ENCODE peak calls at places on chromosomes 11 and 22, in seven cellular contexts. Q is A549, S is cardiac muscle cell, P is H1, G is mesendoderm, C is keratinocyte, X is astrocyte of the spinal cord. W is an unnamed sample.

GRCh38 chr11:72321381-72321996 is 77.5 kb upstream of the PHOX2A start:
- DNase-seq in P (no peak), C (peak), X (peak), Q (peak), S (peak), G (peak), W (no peak)

GRCh38 chr11:20016526-20016925 is 143.7 kb downstream of the DBX1 start:
- DNase-seq in S (no peak), C (no peak), G (no peak), Q (no peak), P (no peak), X (no peak), W (no peak)

GRCh38 chr11:74639533-74639932 is 47.2 kb downstream of the POLD3 start:
- DNase-seq in C (no peak), Q (no peak), P (no peak), G (no peak), S (peak), X (no peak), W (peak)

GRCh38 chr11:117438371-117439000 is 110.8 kb downstream of the CEP164 start:
- DNase-seq in G (no peak), Q (no peak), P (no peak), C (no peak), X (no peak), S (peak), W (peak)

GRCh38 chr11:118658372-118659313 is 20.8 kb downstream of the TREH start:
- DNase-seq in X (peak), S (peak), G (peak), C (no peak), P (no peak), Q (no peak), W (no peak)

GRCh38 chr22:38298312-38299000 is 18.8 kb downstream of the CSNK1E start:
- DNase-seq in P (no peak), G (peak), S (peak), X (peak), C (peak), Q (no peak), W (peak)

GRCh38 chr11:114812698-114813097 is 134.4 kb downstream of the NXPE2 start:
- DNase-seq in Q (no peak), S (no peak), G (no peak), X (no peak), C (no peak), P (no peak), W (no peak)

GRCh38 chr22:29744902-29745301 is 21.9 kb downstream of the ZMAT5 start:
- DNase-seq in P (no peak), X (peak), G (no peak), C (peak), S (peak), Q (no peak), W (peak)

GRCh38 chr11:46383404-46383758 is 1.9 kb downstream of the MDK start:
- DNase-seq in S (no peak), Q (no peak), P (no peak), X (no peak), C (no peak), G (no peak), W (no peak)

GRCh38 chr22:29480512-29481264 is 670 bp downstream of the NEFH start:
- DNase-seq in Q (no peak), C (no peak), G (peak), P (peak), X (peak), S (peak), W (peak)

GRCh38 chr11:2269601-2270321 is 627 bp downstream of the ASCL2 start:
- DNase-seq in X (peak), S (peak), C (no peak), G (peak), Q (peak), P (peak), W (peak)

DNA sequence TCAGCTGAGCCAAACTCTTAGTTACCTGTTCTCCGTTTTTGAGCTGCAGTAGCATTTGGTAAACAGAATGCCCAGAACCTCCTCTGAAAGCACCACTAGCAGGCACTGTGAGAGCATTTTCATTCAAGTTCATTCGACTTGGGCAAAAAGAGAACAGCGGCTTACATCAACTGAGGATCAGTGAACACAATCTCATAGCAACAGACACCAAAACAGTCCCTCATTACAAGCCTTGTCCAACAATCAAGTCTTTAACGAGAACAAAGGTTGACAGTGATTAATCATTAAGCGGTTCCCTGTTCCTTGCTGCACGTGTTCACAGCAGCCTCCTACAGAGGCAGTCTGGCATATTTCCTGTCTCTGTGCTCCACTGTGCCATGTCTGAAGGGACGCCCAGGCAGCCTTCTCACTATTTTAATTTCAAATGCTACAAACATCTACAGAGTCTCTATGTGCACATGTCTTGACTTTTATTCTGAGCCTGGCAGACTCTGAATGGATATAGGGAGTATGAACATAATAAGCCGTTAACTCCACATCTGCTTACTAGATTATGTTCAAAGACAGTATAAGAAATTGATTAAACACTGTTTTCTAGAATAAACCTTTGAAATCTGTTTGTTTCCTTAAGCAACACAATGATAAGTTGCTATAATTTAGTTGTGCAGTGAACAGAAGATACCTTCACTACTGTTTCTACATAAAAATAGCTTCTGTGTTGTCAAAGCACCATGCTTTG is 88.3 kb upstream of the MTMR2 start:
- DNase-seq in X (peak), S (peak), Q (peak), P (no peak), G (peak), C (peak), W (peak)
- H3K4me3 ChIP-seq in X (no peak), S (no peak), Q (no peak), P (no peak), G (no peak), C (peak), W (no peak)

DNA sequence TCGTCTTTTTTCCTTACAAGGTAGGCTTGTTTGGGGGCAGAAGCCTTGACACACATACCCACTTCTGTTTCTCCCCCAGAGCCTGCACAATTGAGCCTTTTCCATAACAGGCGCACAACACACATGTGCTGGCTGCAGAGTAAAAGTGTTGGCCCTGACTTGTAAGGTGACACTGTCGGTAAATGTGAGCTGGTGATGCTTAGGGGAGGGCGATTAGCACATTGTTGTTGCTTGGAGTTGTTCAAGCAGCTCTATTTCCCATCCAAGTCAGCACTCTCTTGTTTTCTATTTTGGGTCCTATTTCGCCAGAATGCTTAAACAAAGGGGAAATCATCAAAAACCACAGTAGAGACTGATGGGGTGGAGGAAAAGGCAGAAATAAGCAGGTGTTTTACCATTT is 51.9 kb upstream of the PTPRJ start:
- DNase-seq in S (no peak), X (no peak), Q (no peak), C (no peak), G (no peak), P (no peak), W (no peak)
- H3K4me3 ChIP-seq in S (no peak), X (no peak), Q (no peak), C (no peak), G (no peak), P (no peak), W (no peak)

DNA sequence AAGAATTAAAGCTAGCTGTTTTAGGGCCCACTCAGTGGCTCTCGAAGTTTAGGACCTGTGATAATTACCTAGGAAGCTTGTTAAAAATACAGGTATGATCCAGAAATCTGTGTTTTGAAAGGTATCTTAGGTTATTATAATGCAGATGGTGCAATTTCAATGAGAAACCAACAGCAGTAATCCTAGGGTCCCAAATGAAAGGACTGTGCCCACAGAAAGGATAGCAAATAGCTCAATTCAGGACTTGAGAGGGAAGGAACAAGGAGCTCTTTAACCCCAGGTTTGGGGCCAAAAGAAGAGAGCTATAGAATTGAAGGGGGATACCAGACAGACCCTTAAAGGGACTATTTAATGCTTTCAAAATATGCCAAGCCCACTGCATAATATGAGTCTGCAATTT is 11.7 kb downstream of the MMP20 start:
- DNase-seq in G (no peak), Q (no peak), C (no peak), X (no peak), P (no peak), S (no peak), W (no peak)
- H3K4me3 ChIP-seq in G (no peak), Q (no peak), C (no peak), X (no peak), P (no peak), S (no peak), W (no peak)

DNA sequence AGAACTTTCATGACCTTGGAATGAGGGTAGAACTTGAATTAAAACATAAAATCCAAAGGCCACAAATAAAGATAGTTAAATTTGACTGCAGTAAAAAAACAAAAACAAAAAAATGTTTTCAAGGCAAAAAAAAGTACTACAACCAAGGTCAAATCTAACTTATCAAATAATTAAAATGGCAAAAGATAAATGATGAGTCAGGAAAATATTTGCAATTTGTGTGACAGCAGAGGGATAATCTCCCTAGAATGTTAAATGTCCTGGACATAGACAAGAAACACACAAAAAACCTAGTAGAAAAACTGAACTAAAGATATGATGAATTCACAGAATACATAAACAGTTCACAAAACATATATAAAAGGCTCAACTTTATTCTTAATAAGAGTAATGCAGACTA is 110.2 kb upstream of the TEAD1 start:
- DNase-seq in X (no peak), G (no peak), C (no peak), P (no peak), Q (no peak), S (no peak), W (no peak)
- H3K4me3 ChIP-seq in X (no peak), G (no peak), C (no peak), P (no peak), Q (no peak), S (no peak), W (no peak)

GRCh38 chr11:61550665-61551227 is 30.1 kb downstream of the SYT7 start:
- DNase-seq in G (no peak), X (no peak), S (no peak), Q (no peak), P (no peak), C (no peak), W (no peak)

GRCh38 chr11:61553373-61554171 is 27.3 kb downstream of the SYT7 start:
- DNase-seq in P (no peak), C (no peak), Q (no peak), G (no peak), X (no peak), S (no peak), W (no peak)

GRCh38 chr11:61554172-61554988 is 26.5 kb downstream of the SYT7 start:
- DNase-seq in C (no peak), P (no peak), X (no peak), Q (no peak), G (no peak), S (no peak), W (no peak)

GRCh38 chr11:61551630-61552029 is 29.2 kb downstream of the SYT7 start:
- DNase-seq in C (no peak), P (no peak), Q (peak), X (no peak), S (peak), G (no peak), W (peak)

GRCh38 chr11:61552108-61552635 is 28.7 kb downstream of the SYT7 start:
- DNase-seq in G (no peak), P (no peak), X (no peak), Q (no peak), C (no peak), S (no peak), W (no peak)
- H3K4me3 ChIP-seq in G (no peak), P (no peak), X (no peak), Q (no peak), C (no peak), S (no peak), W (no peak)

GRCh38 chr11:105612766-105613165 is 2.9 kb downstream of the GRIA4 start:
- DNase-seq in C (no peak), P (no peak), G (no peak), Q (no peak), S (no peak), X (no peak), W (no peak)
- H3K4me3 ChIP-seq in C (no peak), P (no peak), G (no peak), Q (no peak), S (peak), X (no peak), W (no peak)

DNA sequence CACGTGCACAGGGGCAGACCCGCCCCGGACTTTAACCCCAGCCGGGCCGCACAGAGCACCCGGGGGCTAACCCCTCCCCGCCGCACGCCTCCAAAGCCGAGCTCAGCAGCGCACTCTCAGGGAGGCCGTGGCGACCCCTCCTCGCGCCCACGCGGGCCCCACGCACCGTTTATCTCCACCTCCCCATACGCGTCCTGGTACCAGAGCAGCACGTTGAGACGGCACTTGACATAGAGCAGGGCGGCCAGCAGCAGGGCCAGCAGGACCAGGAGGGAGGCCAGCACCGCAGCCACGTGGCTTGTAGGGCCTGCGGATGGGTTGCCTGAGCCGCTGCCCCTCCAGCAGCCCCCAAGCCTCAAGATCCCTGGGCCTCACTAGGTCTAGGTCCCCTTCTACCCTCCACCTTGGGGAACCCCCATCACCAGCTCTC is 7.1 kb downstream of the SIGIRR start:
- DNase-seq in X (no peak), G (no peak), C (no peak), S (no peak), Q (no peak), P (no peak), W (no peak)
- H3K4me3 ChIP-seq in X (no peak), G (no peak), C (no peak), S (no peak), Q (no peak), P (no peak), W (no peak)